ENCODE peak calls at places on chromosomes 13 and 19, in ten cellular contexts. A is MM.1S; R is Peyer's patch; I is CD4-positive, alpha-beta memory T cell; J is lung; P is brain microvascular endothelial cell; M is tibial nerve; Z is Karpas-422; V is AG09309; B is aorta. O is an unnamed sample.

GRCh38 chr13:111359237-111359915 is 38.9 kb downstream of the TEX29 start:
- DNase-seq in A (no peak), R (no peak), I (no peak), J (peak; percentile 16), P (no peak), M (no peak), Z (no peak), V (no peak), B (no peak), O (no peak)

GRCh38 chr19:11814707-11815050 is 606 bp downstream of the ZNF440 start:
- DNase-seq in A (no peak), R (no peak), I (no peak), J (no peak), P (peak; percentile 32), M (no peak), Z (peak; percentile 54), V (no peak), B (no peak), O (no peak)

GRCh38 chr19:38731654-38732301 is 12.5 kb downstream of the CAPN12 start:
- DNase-seq in A (no peak), R (no peak), I (no peak), J (peak; percentile 70), P (no peak), M (no peak), Z (no peak), V (no peak), B (peak; percentile 67), O (no peak)

GRCh38 chr19:11233073-11233472 is 6.3 kb upstream of the ANGPTL8 start:
- DNase-seq in A (no peak), R (no peak), I (no peak), J (no peak), P (no peak), M (no peak), Z (no peak), V (no peak), B (no peak), O (no peak)

GRCh38 chr13:24184855-24185254 is 24.3 kb downstream of the SPATA13 start:
- DNase-seq in A (no peak), R (no peak), I (no peak), J (no peak), P (no peak), M (no peak), Z (no peak), V (no peak), B (no peak), O (no peak)

GRCh38 chr19:38849746-38850230 is at the start of gene HNRNPL:
- DNase-seq in A (no peak), R (no peak), I (no peak), J (peak; percentile 99), P (no peak), M (no peak), Z (no peak), V (no peak), B (peak; percentile 99), O (no peak)

GRCh38 chr19:947707-948533 is 22.1 kb downstream of the ARID3A start:
- DNase-seq in A (no peak), R (peak; percentile 92), I (no peak), J (peak; percentile 51), P (no peak), M (peak; percentile 43), Z (peak; percentile 92), V (no peak), B (no peak), O (no peak)

GRCh38 chr13:59408738-59409137 is 755.0 kb downstream of the DIAPH3 start:
- DNase-seq in A (no peak), R (no peak), I (no peak), J (no peak), P (no peak), M (no peak), Z (no peak), V (no peak), B (no peak), O (no peak)

GRCh38 chr19:58001895-58002369 is 688 bp downstream of the ZNF606 start:
- DNase-seq in A (no peak), R (no peak), I (no peak), J (no peak), P (peak; percentile 3), M (no peak), Z (no peak), V (no peak), B (no peak), O (no peak)

GRCh38 chr13:39369161-39369890 is 233.7 kb downstream of the LHFPL6 start:
- DNase-seq in A (no peak), R (no peak), I (no peak), J (no peak), P (no peak), M (no peak), Z (no peak), V (no peak), B (no peak), O (no peak)

GRCh38 chr13:67071918-67072598 is 158.1 kb downstream of the PCDH9 start:
- DNase-seq in A (no peak), R (no peak), I (no peak), J (no peak), P (no peak), M (no peak), Z (no peak), V (no peak), B (no peak), O (no peak)

GRCh38 chr13:112674412-112675383 is 15.1 kb upstream of the ATP11A start:
- DNase-seq in A (peak; percentile 55), R (no peak), I (no peak), J (no peak), P (no peak), M (no peak), Z (no peak), V (no peak), B (no peak), O (no peak)
- H3K4me3 ChIP-seq in A (no peak overlapping the region), R (no peak overlapping the region), I (no peak overlapping the region), J (no peak overlapping the region), P (no peak overlapping the region), M (no peak overlapping the region), Z (no peak overlapping the region), V (no peak overlapping the region), B (no peak overlapping the region), O (no peak overlapping the region)

GRCh38 chr19:30254214-30254613 is 118.0 kb upstream of the ZNF536 start:
- DNase-seq in A (no peak), R (no peak), I (no peak), J (no peak), P (no peak), M (no peak), Z (no peak), V (no peak), B (no peak), O (no peak)
- H3K4me3 ChIP-seq in A (no peak overlapping the region), R (no peak overlapping the region), I (no peak overlapping the region), J (no peak overlapping the region), P (no peak overlapping the region), M (peak overlapping the region; percentile 22), Z (no peak overlapping the region), V (no peak overlapping the region), B (no peak overlapping the region), O (no peak overlapping the region)

GRCh38 chr13:33286143-33286542 is 588 bp upstream of the STARD13 start:
- DNase-seq in A (peak; percentile 6), R (no peak), I (no peak), J (peak; percentile 45), P (no peak), M (peak; percentile 28), Z (no peak), V (no peak), B (no peak), O (no peak)

GRCh38 chr13:33284016-33284415 is 1.5 kb downstream of the STARD13 start:
- DNase-seq in A (no peak), R (no peak), I (no peak), J (no peak), P (peak; percentile 27), M (no peak), Z (no peak), V (no peak), B (no peak), O (no peak)

GRCh38 chr13:33287142-33287882 is 1.8 kb upstream of the STARD13 start:
- DNase-seq in A (no peak), R (no peak), I (no peak), J (no peak), P (no peak), M (no peak), Z (no peak), V (no peak), B (no peak), O (no peak)

GRCh38 chr13:33284916-33285315 is 639 bp downstream of the STARD13 start:
- DNase-seq in A (no peak), R (no peak), I (no peak), J (no peak), P (peak; percentile 27), M (no peak), Z (no peak), V (no peak), B (no peak), O (no peak)

GRCh38 chr13:33285420-33286124 is at the start of gene STARD13:
- DNase-seq in A (peak; percentile 64), R (peak; percentile 50), I (peak; percentile 6), J (peak; percentile 95), P (peak; percentile 98), M (peak; percentile 98), Z (no peak), V (peak; percentile 93), B (peak; percentile 95), O (peak; percentile 80)
- H3K4me3 ChIP-seq in A (peak within 1 kb of the TSS; percentile 61), R (peak within 1 kb of the TSS; percentile 76), I (peak within 1 kb of the TSS; percentile 21), J (peak within 1 kb of the TSS; percentile 79), P (peak within 1 kb of the TSS; percentile 77), M (peak within 1 kb of the TSS; percentile 73), Z (no peak within 1 kb of the TSS), V (peak within 1 kb of the TSS; percentile 85), B (peak within 1 kb of the TSS; percentile 85), O (peak within 1 kb of the TSS; percentile 93)

GRCh38 chr13:97630725-97631124 is 196.8 kb downstream of the RAP2A start:
- DNase-seq in A (no peak), R (no peak), I (no peak), J (no peak), P (no peak), M (no peak), Z (no peak), V (no peak), B (no peak), O (no peak)

GRCh38 chr13:97631158-97631557 is 197.2 kb downstream of the RAP2A start:
- DNase-seq in A (no peak), R (no peak), I (no peak), J (no peak), P (no peak), M (no peak), Z (peak; percentile 76), V (no peak), B (no peak), O (no peak)

GRCh38 chr13:97621631-97622030 is 187.7 kb downstream of the RAP2A start:
- DNase-seq in A (no peak), R (no peak), I (no peak), J (no peak), P (no peak), M (no peak), Z (no peak), V (no peak), B (no peak), O (no peak)

GRCh38 chr13:97629601-97630272 is 195.8 kb downstream of the RAP2A start:
- DNase-seq in A (no peak), R (no peak), I (no peak), J (peak; percentile 42), P (no peak), M (no peak), Z (no peak), V (no peak), B (no peak), O (no peak)

DNA sequence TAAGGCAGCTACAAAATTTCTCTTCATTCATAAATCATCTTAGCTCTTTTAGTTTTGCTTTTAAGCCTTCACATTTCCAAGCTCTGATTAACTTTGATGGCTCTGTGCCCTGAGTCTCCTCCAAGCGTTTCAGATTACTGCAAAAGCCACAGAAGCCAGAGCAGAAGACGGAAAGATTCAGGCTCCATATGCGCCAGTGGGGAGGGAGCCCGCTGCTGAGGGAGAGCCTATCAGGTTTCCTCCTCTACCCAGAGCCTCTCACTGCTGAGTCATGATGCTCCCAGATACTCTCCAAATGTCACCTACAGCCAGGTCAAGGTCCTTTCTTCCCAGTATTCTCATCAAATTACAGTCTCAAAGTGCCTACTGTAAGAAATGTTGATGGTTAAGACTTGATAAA is 193.6 kb downstream of the RAP2A start:
- DNase-seq in A (no peak), R (no peak), I (no peak), J (no peak), P (peak; percentile 90), M (peak; percentile 62), Z (no peak), V (peak; percentile 59), B (no peak), O (peak; percentile 10)
- H3K4me3 ChIP-seq in A (no peak overlapping the region), R (no peak overlapping the region), I (no peak overlapping the region), J (no peak overlapping the region), P (no peak overlapping the region), M (no peak overlapping the region), Z (no peak overlapping the region), V (no peak overlapping the region), B (no peak overlapping the region), O (no peak overlapping the region)

O was measured in kidney epithelial cell.